ENCODE peak calls at places on chromosome 10, in seven cellular contexts. D is stimulated activated naive CD8-positive, alpha-beta T cell treated with anti-CD3 and anti-CD28 coated beads, Interleukin-15, amount 100 ng/mL, for 72 hours; V is T-helper 17 cell; A is Right ventricle myocardium superior; Q is activated B cell treated with CpG ODN at 0.5 μM for 24 hours; M is lung; E is DND-41. R is an unnamed sample.

GRCh38 chr10:86113983-86114382 is 252.6 kb downstream of the GRID1 start:
- ATAC-seq in D (no peak), V (no peak), A (no peak), Q (no peak), M (no peak), E (no peak), R (no peak)

GRCh38 chr10:13382759-13383753 is 35.0 kb upstream of the SEPHS1 start:
- ATAC-seq in D (no peak), V (no peak), A (no peak), Q (no peak), M (peak; percentile 82), E (no peak), R (peak; percentile 83)

GRCh38 chr10:125811251-125811650 is 11.8 kb downstream of the UROS start:
- ATAC-seq in D (no peak), V (no peak), A (no peak), Q (no peak), M (no peak), E (no peak), R (peak; percentile 42)

GRCh38 chr10:79638318-79638717 is 27.6 kb downstream of the SFTPA1 start:
- ATAC-seq in D (peak; percentile 39), V (no peak), A (no peak), Q (no peak), M (no peak), E (no peak), R (no peak)

GRCh38 chr10:33801705-33802104 is 467.2 kb upstream of the NRP1 start:
- ATAC-seq in D (no peak), V (no peak), A (no peak), Q (no peak), M (no peak), E (no peak), R (no peak)

GRCh38 chr10:110892602-110893001 is 20.9 kb downstream of the PDCD4 start:
- ATAC-seq in D (peak; percentile 46), V (peak; percentile 19), A (peak; percentile 30), Q (no peak), M (no peak), E (no peak), R (no peak)

GRCh38 chr10:29559996-29560395 is 74.8 kb downstream of the SVIL start:
- ATAC-seq in D (no peak), V (no peak), A (peak; percentile 58), Q (no peak), M (peak; percentile 27), E (no peak), R (no peak)

GRCh38 chr10:4984223-4984622 is 19.4 kb downstream of the AKR1C2 start:
- ATAC-seq in D (peak; percentile 12), V (no peak), A (no peak), Q (no peak), M (no peak), E (no peak), R (peak; percentile 24)

GRCh38 chr10:119667562-119668328 is 16.6 kb downstream of the BAG3 start:
- ATAC-seq in D (peak; percentile 31), V (no peak), A (peak; percentile 88), Q (no peak), M (peak; percentile 82), E (peak; percentile 86), R (peak; percentile 96)

GRCh38 chr10:43374194-43374593 is 2.8 kb downstream of the FXYD4 start:
- ATAC-seq in D (peak; percentile 10), V (no peak), A (no peak), Q (no peak), M (no peak), E (no peak), R (no peak)

GRCh38 chr10:5076615-5077014 is 17.6 kb upstream of the AKR1C3 start:
- ATAC-seq in D (no peak), V (no peak), A (no peak), Q (no peak), M (no peak), E (no peak), R (no peak)

GRCh38 chr10:110529596-110530011 is 31.9 kb downstream of the DUSP5 start:
- ATAC-seq in D (peak; percentile 12), V (peak; percentile 63), A (no peak), Q (no peak), M (no peak), E (no peak), R (no peak)

GRCh38 chr10:61760943-61761824 is 98.5 kb downstream of the CABCOCO1 start:
- ATAC-seq in D (no peak), V (no peak), A (no peak), Q (no peak), M (no peak), E (no peak), R (peak; percentile 74)